ENCODE peak calls at places on chromosomes 2 and 18, in seven cellular contexts. W is aorta, F is K562, L is IMR-90, Q is left lung, E is A549, A is GM23338. K is an unnamed sample.

GRCh38 chr2:236969767-236970655 is 115.7 kb upstream of the COPS8 start:
- DNase-seq in F (no peak), E (no peak), A (no peak), L (no peak), Q (no peak), W (no peak), K (peak; percentile 53)

GRCh38 chr2:8239402-8240127 is 442.3 kb upstream of the ID2 start:
- DNase-seq in F (no peak), A (peak; percentile 72), Q (no peak), E (no peak), L (peak; percentile 6), W (no peak), K (no peak)

GRCh38 chr18:45838302-45839070 is 13.0 kb downstream of the SIGLEC15 start:
- DNase-seq in A (no peak), L (no peak), E (no peak), Q (no peak), F (no peak), W (peak; percentile 69), K (no peak)

GRCh38 chr2:198499539-198499938 is 695.1 kb downstream of the PLCL1 start:
- DNase-seq in E (no peak), L (peak; percentile 22), A (peak; percentile 9), F (peak; percentile 2), Q (peak; percentile 33), W (peak; percentile 23), K (no peak)

GRCh38 chr2:224837558-224837957 is 121.4 kb upstream of the CCDC195 start:
- DNase-seq in W (peak; percentile 64), E (no peak), L (peak; percentile 95), F (no peak), A (no peak), Q (no peak), K (no peak)

GRCh38 chr2:150557020-150557644 is 69.7 kb upstream of the RND3 start:
- DNase-seq in A (no peak), F (no peak), W (no peak), L (no peak), Q (no peak), E (no peak), K (no peak)

GRCh38 chr2:26537826-26538475 is 60.0 kb upstream of the OTOF start:
- DNase-seq in W (peak; percentile 21), L (no peak), F (no peak), A (no peak), Q (no peak), E (no peak), K (peak; percentile 45)

GRCh38 chr2:39719317-39719716 is 53.6 kb downstream of the TMEM178A start:
- DNase-seq in L (no peak), W (peak; percentile 76), F (no peak), E (no peak), Q (no peak), A (no peak), K (no peak)

GRCh38 chr2:118806797-118807667 is 40.4 kb downstream of the EN1 start:
- DNase-seq in W (no peak), Q (no peak), E (no peak), L (no peak), A (peak; percentile 34), F (peak; percentile 56), K (no peak)

GRCh38 chr2:231373786-231374185 is 21.7 kb upstream of the B3GNT7 start:
- DNase-seq in L (no peak), A (no peak), F (peak; percentile 48), E (no peak), Q (no peak), W (no peak), K (no peak)

GRCh38 chr18:56723706-56724105 is 72.5 kb downstream of the WDR7 start:
- DNase-seq in Q (no peak), E (no peak), L (no peak), A (no peak), F (no peak), W (no peak), K (no peak)

DNA sequence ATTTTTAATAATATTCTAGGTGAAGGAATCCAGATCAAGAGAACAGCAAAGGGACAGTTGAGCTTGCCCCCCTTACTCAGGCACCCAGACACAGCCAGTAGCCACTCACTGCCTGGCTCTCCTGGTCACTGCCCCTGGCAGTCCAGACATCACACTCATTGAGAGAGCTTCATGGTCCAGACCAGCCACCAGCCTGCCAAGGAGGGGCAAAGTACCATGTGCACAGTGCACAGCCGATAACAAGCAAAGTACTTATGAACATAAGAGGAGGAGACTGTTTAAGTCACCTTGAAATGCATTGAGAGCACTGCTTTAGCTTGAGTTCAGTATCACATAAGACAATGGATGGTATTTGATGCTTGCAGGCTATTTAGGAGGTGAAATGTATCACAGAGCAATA is 21.6 kb upstream of the CYRIA start:
- DNase-seq in L (no peak), A (no peak), W (no peak), F (no peak), Q (no peak), E (no peak), K (no peak)
- H3K27ac ChIP-seq in L (no peak overlapping the region), A (no peak overlapping the region), W (no peak overlapping the region), F (no peak overlapping the region), Q (no peak overlapping the region), E (no peak overlapping the region), K (no peak overlapping the region)

DNA sequence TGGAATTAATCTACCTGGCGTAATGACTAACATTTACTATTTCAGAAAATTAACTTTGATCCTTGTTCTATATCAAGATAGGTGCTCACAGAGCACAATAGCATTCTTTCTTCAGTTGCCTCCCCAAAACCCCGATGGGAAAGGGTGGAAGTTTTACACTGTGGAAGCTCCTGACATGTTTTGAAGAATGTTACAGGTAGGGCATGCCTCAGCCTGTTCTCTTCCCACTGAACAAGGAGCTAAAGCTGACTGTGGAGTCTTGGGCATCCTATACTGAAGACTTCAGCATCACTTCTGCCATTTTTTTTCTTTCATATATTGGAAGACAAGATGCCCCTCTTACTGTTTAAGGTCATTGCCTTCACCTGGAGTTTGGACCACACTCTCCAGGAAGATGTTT is 211.2 kb downstream of the SPP2 start:
- DNase-seq in F (no peak), L (no peak), E (no peak), W (no peak), Q (no peak), A (no peak), K (no peak)
- H3K27ac ChIP-seq in F (no peak overlapping the region), L (no peak overlapping the region), E (peak overlapping the region; percentile 95), W (no peak overlapping the region), Q (no peak overlapping the region), A (no peak overlapping the region), K (no peak overlapping the region)

DNA sequence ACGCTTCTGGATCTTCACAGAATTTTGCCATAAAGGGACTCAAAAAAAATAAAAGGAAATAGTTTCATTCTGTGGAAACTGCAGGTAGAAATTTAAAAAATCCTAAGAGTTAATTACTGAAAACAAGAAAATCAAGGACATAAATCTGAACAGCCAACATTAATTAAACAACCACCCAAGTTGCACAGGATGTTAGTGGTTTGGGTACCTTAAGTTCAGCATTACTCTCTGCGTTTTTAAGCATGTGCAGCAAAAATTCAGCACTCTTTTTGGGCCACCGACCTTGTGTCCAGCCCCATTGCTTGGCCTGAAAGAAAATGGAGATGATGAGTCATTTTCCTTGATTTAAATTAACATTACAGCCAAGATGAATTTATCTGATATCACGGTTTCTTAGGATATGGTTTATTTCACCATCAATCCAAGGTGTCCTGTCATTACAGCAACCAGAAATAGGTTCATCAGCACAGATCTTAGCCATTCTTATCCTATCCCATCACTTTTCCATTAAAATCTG is 3.3 kb upstream of the C18orf32 start:
- DNase-seq in A (no peak), F (no peak), E (no peak), L (no peak), Q (no peak), W (no peak), K (no peak)
- H3K27ac ChIP-seq in A (peak overlapping the region; percentile 70), F (peak overlapping the region; percentile 40), E (peak overlapping the region; percentile 91), L (no peak overlapping the region), Q (no peak overlapping the region), W (no peak overlapping the region), K (no peak overlapping the region)

DNA sequence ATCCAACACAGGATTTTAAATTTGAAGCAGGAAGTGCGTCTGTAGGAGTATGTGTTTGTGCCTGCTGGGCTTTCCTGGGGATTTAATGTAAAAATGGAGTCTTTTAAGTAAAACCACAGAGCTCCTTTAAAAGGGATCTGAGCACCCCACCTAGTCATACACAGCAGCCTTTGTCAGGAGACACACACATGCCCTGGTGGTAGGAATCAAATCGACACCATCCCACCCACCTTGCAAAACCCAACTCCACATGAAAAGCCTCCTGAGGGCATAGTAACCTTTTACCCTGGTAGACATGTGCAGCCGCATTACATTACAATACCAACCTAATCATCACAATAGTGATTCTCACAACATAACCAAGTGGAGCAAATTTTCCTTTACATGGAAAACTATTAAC is 29.0 kb downstream of the UXS1 start:
- DNase-seq in E (no peak), L (no peak), A (peak; percentile 79), W (no peak), Q (no peak), F (no peak), K (no peak)
- H3K27ac ChIP-seq in E (no peak overlapping the region), L (no peak overlapping the region), A (peak overlapping the region; percentile 86), W (no peak overlapping the region), Q (no peak overlapping the region), F (no peak overlapping the region), K (no peak overlapping the region)